ENCODE peak calls at places on chromosomes 7 and 10, in six cellular contexts. B is NCI-H748 treated with DMSO at 0.1 percent for 48 hours, K is HTR-8/SVneo, C is HFFc6, H is GM12878, P is tibial nerve. J is an unnamed sample.

GRCh38 chr7:80643336-80643925 is 5.0 kb downstream of the CD36 start:
- DNase-seq in K (no peak), P (no peak), C (no peak), B (no peak), H (no peak), J (no peak)

GRCh38 chr10:80519936-80520650 is 17.6 kb upstream of the SH2D4B start:
- DNase-seq in B (no peak), C (no peak), H (no peak), P (no peak), K (no peak), J (no peak)

GRCh38 chr7:91941450-91941849 is 788 bp downstream of the AKAP9 start:
- DNase-seq in H (no peak), B (peak), C (peak), K (no peak), P (no peak), J (no peak)

GRCh38 chr10:25068152-25069058 is 52.0 kb downstream of the THNSL1 start:
- DNase-seq in H (no peak), C (peak), K (peak), P (no peak), B (no peak), J (no peak)

GRCh38 chr7:157990226-157990877 is 597.3 kb downstream of the PTPRN2 start:
- DNase-seq in P (no peak), B (no peak), C (no peak), K (no peak), H (no peak), J (no peak)

GRCh38 chr10:131792809-131793208 is 108.0 kb upstream of the PPP2R2D start:
- DNase-seq in P (no peak), B (no peak), C (no peak), H (no peak), K (no peak), J (no peak)

GRCh38 chr7:32290015-32290414 is 200.2 kb downstream of the LSM5 start:
- DNase-seq in P (no peak), K (no peak), H (no peak), B (no peak), C (no peak), J (no peak)

GRCh38 chr7:77649950-77650349 is 46.3 kb upstream of the RSBN1L start:
- DNase-seq in P (no peak), H (no peak), B (no peak), K (peak), C (peak), J (no peak)

GRCh38 chr7:35519971-35520809 is 174.7 kb downstream of the HERPUD2 start:
- DNase-seq in C (peak), P (peak), K (peak), H (peak), B (peak), J (peak)

GRCh38 chr10:75201793-75202307 is 8.7 kb upstream of the VDAC2 start:
- DNase-seq in C (no peak), K (no peak), H (no peak), P (no peak), B (no peak), J (no peak)

GRCh38 chr7:45979275-45980180 is 58.5 kb upstream of the IGFBP3 start:
- DNase-seq in P (no peak), C (no peak), B (no peak), K (no peak), H (no peak), J (no peak)

GRCh38 chr7:18027628-18028027 is at the start of gene PRPS1L1:
- DNase-seq in H (no peak), C (no peak), K (no peak), B (no peak), P (no peak), J (no peak)

GRCh38 chr7:73876361-73876760 is 15.4 kb downstream of the TMEM270 start:
- DNase-seq in C (no peak), B (no peak), H (no peak), P (no peak), K (no peak), J (no peak)

GRCh38 chr10:30911303-30911863 is 120.3 kb downstream of the ZNF438 start:
- DNase-seq in K (no peak), C (no peak), B (no peak), H (no peak), P (no peak), J (no peak)

GRCh38 chr7:118057404-118057803 is 126.6 kb upstream of the LSM8 start:
- DNase-seq in K (no peak), C (no peak), B (no peak), P (no peak), H (no peak), J (no peak)

GRCh38 chr7:90222811-90223725 is 11.5 kb downstream of the STEAP2 start:
- DNase-seq in K (no peak), P (no peak), B (no peak), C (no peak), H (no peak), J (peak)

GRCh38 chr7:157276731-157277562 is 59.9 kb upstream of the DNAJB6 start:
- DNase-seq in K (no peak), P (no peak), H (no peak), C (peak), B (no peak), J (no peak)